ENCODE peak calls at places on chromosomes 16 and 17, in ten cellular contexts. One of them, this sample, is unnamed.

GRCh38 chr16:57987441-57988177 is 12.9 kb downstream of the ZNF319 start:
- DNase-seq in DMS153: no peak
- DNase-seq in T-cell: no peak
- DNase-seq in occipital lobe: no peak
- DNase-seq in progenitor cell of endocrine pancreas: no peak
- DNase-seq in effector CD4-positive, alpha-beta T cell: no peak
- DNase-seq in activated effector memory CD4-positive, alpha-beta T cell treated with Interleukin-2 at 50 U/mL for 16 hours: no peak
- DNase-seq in stomach: no peak
- DNase-seq in fibroblast of lung: no peak
- DNase-seq in stimulated activated CD4-positive, alpha-beta T cell treated with anti-CD3 and anti-CD28 coated beads, Interleukin-15, amount 100 ng/mL, for 1 hour: no peak
- DNase-seq in this sample: no peak

GRCh38 chr17:49717371-49717841 is 9.6 kb upstream of the SLC35B1 start:
- DNase-seq in fibroblast of lung: no peak
- DNase-seq in occipital lobe: no peak
- DNase-seq in progenitor cell of endocrine pancreas: no peak
- DNase-seq in effector CD4-positive, alpha-beta T cell: no peak
- DNase-seq in T-cell: no peak
- DNase-seq in stimulated activated CD4-positive, alpha-beta T cell treated with anti-CD3 and anti-CD28 coated beads, Interleukin-15, amount 100 ng/mL, for 1 hour: no peak
- DNase-seq in stomach: peak
- DNase-seq in activated effector memory CD4-positive, alpha-beta T cell treated with Interleukin-2 at 50 U/mL for 16 hours: no peak
- DNase-seq in DMS153: no peak
- DNase-seq in this sample: no peak

GRCh38 chr17:74126179-74126900 is 77.1 kb upstream of the RPL38 start:
- DNase-seq in progenitor cell of endocrine pancreas: no peak
- DNase-seq in effector CD4-positive, alpha-beta T cell: no peak
- DNase-seq in T-cell: no peak
- DNase-seq in fibroblast of lung: no peak
- DNase-seq in stimulated activated CD4-positive, alpha-beta T cell treated with anti-CD3 and anti-CD28 coated beads, Interleukin-15, amount 100 ng/mL, for 1 hour: no peak
- DNase-seq in activated effector memory CD4-positive, alpha-beta T cell treated with Interleukin-2 at 50 U/mL for 16 hours: no peak
- DNase-seq in DMS153: no peak
- DNase-seq in occipital lobe: no peak
- DNase-seq in stomach: peak
- DNase-seq in this sample: no peak

GRCh38 chr16:49581630-49582298 is 208.2 kb downstream of the C16orf78 start:
- DNase-seq in effector CD4-positive, alpha-beta T cell: no peak
- DNase-seq in T-cell: no peak
- DNase-seq in stomach: no peak
- DNase-seq in DMS153: no peak
- DNase-seq in activated effector memory CD4-positive, alpha-beta T cell treated with Interleukin-2 at 50 U/mL for 16 hours: no peak
- DNase-seq in occipital lobe: no peak
- DNase-seq in fibroblast of lung: no peak
- DNase-seq in stimulated activated CD4-positive, alpha-beta T cell treated with anti-CD3 and anti-CD28 coated beads, Interleukin-15, amount 100 ng/mL, for 1 hour: no peak
- DNase-seq in progenitor cell of endocrine pancreas: no peak
- DNase-seq in this sample: no peak

GRCh38 chr17:44233582-44233981 is 14.1 kb upstream of the UBTF start:
- DNase-seq in activated effector memory CD4-positive, alpha-beta T cell treated with Interleukin-2 at 50 U/mL for 16 hours: no peak
- DNase-seq in progenitor cell of endocrine pancreas: no peak
- DNase-seq in occipital lobe: no peak
- DNase-seq in fibroblast of lung: no peak
- DNase-seq in T-cell: no peak
- DNase-seq in stomach: no peak
- DNase-seq in effector CD4-positive, alpha-beta T cell: no peak
- DNase-seq in stimulated activated CD4-positive, alpha-beta T cell treated with anti-CD3 and anti-CD28 coated beads, Interleukin-15, amount 100 ng/mL, for 1 hour: no peak
- DNase-seq in DMS153: no peak
- DNase-seq in this sample: no peak

GRCh38 chr17:36072431-36073121 is 8.5 kb downstream of the CCL18 start:
- DNase-seq in progenitor cell of endocrine pancreas: peak
- DNase-seq in fibroblast of lung: peak
- DNase-seq in activated effector memory CD4-positive, alpha-beta T cell treated with Interleukin-2 at 50 U/mL for 16 hours: peak
- DNase-seq in stimulated activated CD4-positive, alpha-beta T cell treated with anti-CD3 and anti-CD28 coated beads, Interleukin-15, amount 100 ng/mL, for 1 hour: no peak
- DNase-seq in DMS153: peak
- DNase-seq in stomach: peak
- DNase-seq in occipital lobe: no peak
- DNase-seq in effector CD4-positive, alpha-beta T cell: peak
- DNase-seq in T-cell: peak
- DNase-seq in this sample: no peak

GRCh38 chr16:17379121-17379571 is 91.6 kb downstream of the XYLT1 start:
- DNase-seq in occipital lobe: peak
- DNase-seq in stomach: no peak
- DNase-seq in activated effector memory CD4-positive, alpha-beta T cell treated with Interleukin-2 at 50 U/mL for 16 hours: no peak
- DNase-seq in T-cell: no peak
- DNase-seq in stimulated activated CD4-positive, alpha-beta T cell treated with anti-CD3 and anti-CD28 coated beads, Interleukin-15, amount 100 ng/mL, for 1 hour: no peak
- DNase-seq in DMS153: no peak
- DNase-seq in effector CD4-positive, alpha-beta T cell: no peak
- DNase-seq in progenitor cell of endocrine pancreas: no peak
- DNase-seq in fibroblast of lung: peak
- DNase-seq in this sample: no peak

GRCh38 chr17:80949451-80950421 is 41.9 kb upstream of the CHMP6 start:
- DNase-seq in stomach: no peak
- DNase-seq in fibroblast of lung: no peak
- DNase-seq in DMS153: no peak
- DNase-seq in activated effector memory CD4-positive, alpha-beta T cell treated with Interleukin-2 at 50 U/mL for 16 hours: no peak
- DNase-seq in stimulated activated CD4-positive, alpha-beta T cell treated with anti-CD3 and anti-CD28 coated beads, Interleukin-15, amount 100 ng/mL, for 1 hour: no peak
- DNase-seq in progenitor cell of endocrine pancreas: no peak
- DNase-seq in T-cell: no peak
- DNase-seq in effector CD4-positive, alpha-beta T cell: peak
- DNase-seq in occipital lobe: no peak
- DNase-seq in this sample: no peak

GRCh38 chr17:4557626-4558310 is 2.6 kb upstream of the MYBBP1A start:
- DNase-seq in progenitor cell of endocrine pancreas: no peak
- DNase-seq in effector CD4-positive, alpha-beta T cell: no peak
- DNase-seq in T-cell: no peak
- DNase-seq in stimulated activated CD4-positive, alpha-beta T cell treated with anti-CD3 and anti-CD28 coated beads, Interleukin-15, amount 100 ng/mL, for 1 hour: no peak
- DNase-seq in activated effector memory CD4-positive, alpha-beta T cell treated with Interleukin-2 at 50 U/mL for 16 hours: no peak
- DNase-seq in occipital lobe: no peak
- DNase-seq in fibroblast of lung: no peak
- DNase-seq in stomach: no peak
- DNase-seq in DMS153: no peak
- DNase-seq in this sample: no peak

This sample was measured in caudate nucleus.